ENCODE peak calls at places on chromosomes 12 and 14, in four cellular contexts. O is IMR-90, X is stomach, E is GM12878. Z is an unnamed sample.

GRCh38 chr12:106021516-106021915 is 117.2 kb downstream of the NUAK1 start:
- DNase-seq in X (no peak), O (no peak), E (no peak), Z (no peak)

GRCh38 chr12:47111392-47111778 is 31.6 kb upstream of the AMIGO2 start:
- DNase-seq in O (no peak), X (no peak), E (no peak), Z (no peak)

GRCh38 chr12:12333980-12334709 is 15.9 kb downstream of the MANSC1 start:
- DNase-seq in O (peak; percentile 46), E (peak; percentile 19), X (peak; percentile 65), Z (peak; percentile 84)

GRCh38 chr12:70885952-70886351 is 34.6 kb downstream of the PTPRR start:
- DNase-seq in X (no peak), O (no peak), E (no peak), Z (no peak)

GRCh38 chr12:106357549-106358409 is at the start of gene POLR3B:
- DNase-seq in X (peak; percentile 96), O (peak; percentile 96), E (peak; percentile 74), Z (peak; percentile 97)

GRCh38 chr14:76953196-76953945 is 75.1 kb downstream of the IRF2BPL start:
- DNase-seq in X (peak; percentile 83), E (no peak), O (peak; percentile 68), Z (peak; percentile 79)

GRCh38 chr12:49251357-49251756 is 13.5 kb upstream of the TUBA1C start:
- DNase-seq in O (no peak), E (no peak), X (no peak), Z (no peak)

GRCh38 chr12:130013771-130014484 is 110.1 kb upstream of the TMEM132D start:
- DNase-seq in E (no peak), O (no peak), X (peak; percentile 40), Z (peak; percentile 44)

GRCh38 chr12:41310367-41310766 is 122.2 kb downstream of the PDZRN4 start:
- DNase-seq in E (no peak), X (no peak), O (no peak), Z (no peak)

GRCh38 chr12:76264617-76265016 is 83.6 kb downstream of the BBS10 start:
- DNase-seq in E (no peak), O (peak; percentile 44), X (no peak), Z (no peak)

GRCh38 chr14:73235531-73236155 is 1.7 kb upstream of the PAPLN start:
- DNase-seq in E (no peak), O (no peak), X (no peak), Z (no peak)

GRCh38 chr14:77991128-77991772 is 178.9 kb upstream of the NRXN3 start:
- DNase-seq in X (no peak), O (no peak), E (no peak), Z (peak; percentile 36)

GRCh38 chr14:75884198-75884611 is 97.6 kb downstream of the TGFB3 start:
- DNase-seq in E (no peak), O (peak; percentile 86), X (no peak), Z (no peak)

GRCh38 chr14:89368490-89369477 is 48.2 kb downstream of the FOXN3 start:
- DNase-seq in X (peak; percentile 50), E (no peak), O (no peak), Z (no peak)

GRCh38 chr12:26830358-26830757 is 2.6 kb downstream of the ITPR2 start:
- DNase-seq in E (no peak), O (no peak), X (no peak), Z (peak; percentile 16)

GRCh38 chr12:2311001-2311778 is 258.4 kb downstream of the CACNA1C start:
- DNase-seq in X (no peak), O (peak; percentile 80), E (no peak), Z (no peak)

GRCh38 chr12:77685112-77685511 is 145.6 kb upstream of the NAV3 start:
- DNase-seq in X (peak; percentile 58), E (peak; percentile 7), O (peak; percentile 80), Z (peak; percentile 26)

GRCh38 chr14:45939572-45939971 is 686.6 kb upstream of the MIS18BP1 start:
- DNase-seq in X (no peak), O (no peak), E (no peak), Z (no peak)
- TF ChIP-seq POLR2A in X (no peak), O (no peak), E (no peak), Z (no peak)

GRCh38 chr14:21026251-21026987 is 1.6 kb upstream of the NDRG2 start:
- DNase-seq in E (no peak), O (no peak), X (no peak), Z (no peak)

GRCh38 chr14:21024668-21025373 is at the start of gene NDRG2:
- DNase-seq in O (no peak), X (peak; percentile 90), E (no peak), Z (peak; percentile 52)

GRCh38 chr14:21023817-21024667 is 819 bp downstream of the NDRG2 start:
- DNase-seq in E (no peak), X (peak; percentile 35), O (no peak), Z (no peak)

GRCh38 chr14:21026988-21027315 is 2.1 kb upstream of the NDRG2 start:
- DNase-seq in O (no peak), X (no peak), E (no peak), Z (no peak)

GRCh38 chr14:21025374-21026151 is 702 bp upstream of the NDRG2 start:
- DNase-seq in E (no peak), O (no peak), X (peak; percentile 35), Z (no peak)
- TF ChIP-seq POLR2A in E (no peak), O (no peak), X (no peak), Z (no peak)

DNA sequence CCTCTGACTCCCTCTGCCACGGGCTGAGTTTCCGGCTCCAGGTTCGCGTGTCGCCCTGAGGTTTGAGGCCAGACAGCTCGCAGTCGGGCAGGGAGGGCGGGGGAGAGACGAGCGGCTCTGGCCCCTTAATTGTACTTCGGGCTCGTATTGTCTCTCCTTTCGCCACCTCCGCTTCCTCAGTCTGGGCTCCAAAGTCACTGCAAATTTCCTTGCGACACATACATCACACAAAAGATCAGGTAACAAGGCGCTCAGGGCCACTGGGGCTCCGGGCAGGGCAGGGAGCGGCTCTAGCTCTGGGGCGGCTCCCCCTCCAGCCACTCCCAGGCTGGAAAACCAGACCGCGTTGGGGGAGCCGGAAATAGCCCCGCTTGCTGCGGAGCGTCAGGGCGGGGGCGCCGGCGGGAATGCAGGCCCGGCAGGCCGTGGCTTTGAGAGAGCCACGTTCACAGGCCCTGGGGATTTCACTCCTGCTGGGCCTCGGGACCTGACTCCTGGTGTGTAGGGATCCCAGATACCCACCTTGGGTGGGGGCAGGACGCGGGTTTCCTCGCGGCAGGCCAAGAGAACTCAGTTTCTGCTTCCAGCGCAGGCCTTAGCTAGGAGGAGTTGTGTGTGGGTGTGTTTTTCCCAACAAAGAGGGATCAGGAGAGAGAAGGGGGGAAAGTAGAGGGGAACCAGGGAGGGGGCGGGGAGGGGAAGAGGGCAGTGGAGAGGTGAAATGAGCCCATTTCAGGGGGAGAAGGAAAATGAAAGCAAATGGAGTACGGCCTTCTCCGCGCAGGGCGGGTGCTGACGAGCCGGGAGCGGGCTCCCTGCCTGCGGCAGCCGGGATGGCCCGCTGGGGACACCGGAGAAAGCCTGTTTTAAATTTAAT is 4.4 kb upstream of the HOXC9 start:
- DNase-seq in O (no peak), E (no peak), X (peak; percentile 40), Z (no peak)
- TF ChIP-seq POLR2A in O (no peak), E (no peak), X (no peak), Z (no peak)

GRCh38 chr12:53358836-53359419 is 21.0 kb upstream of the SP1 start:
- DNase-seq in E (no peak), O (no peak), X (no peak), Z (no peak)

GRCh38 chr12:53352331-53353258 is 16.4 kb upstream of the SP7 start:
- DNase-seq in X (peak; percentile 88), O (peak; percentile 83), E (peak; percentile 68), Z (peak; percentile 95)

GRCh38 chr12:53355121-53355520 is 19.0 kb upstream of the SP7 start:
- DNase-seq in O (no peak), E (no peak), X (no peak), Z (no peak)
- TF ChIP-seq POLR2A in O (no peak), E (no peak), X (no peak), Z (no peak)

DNA sequence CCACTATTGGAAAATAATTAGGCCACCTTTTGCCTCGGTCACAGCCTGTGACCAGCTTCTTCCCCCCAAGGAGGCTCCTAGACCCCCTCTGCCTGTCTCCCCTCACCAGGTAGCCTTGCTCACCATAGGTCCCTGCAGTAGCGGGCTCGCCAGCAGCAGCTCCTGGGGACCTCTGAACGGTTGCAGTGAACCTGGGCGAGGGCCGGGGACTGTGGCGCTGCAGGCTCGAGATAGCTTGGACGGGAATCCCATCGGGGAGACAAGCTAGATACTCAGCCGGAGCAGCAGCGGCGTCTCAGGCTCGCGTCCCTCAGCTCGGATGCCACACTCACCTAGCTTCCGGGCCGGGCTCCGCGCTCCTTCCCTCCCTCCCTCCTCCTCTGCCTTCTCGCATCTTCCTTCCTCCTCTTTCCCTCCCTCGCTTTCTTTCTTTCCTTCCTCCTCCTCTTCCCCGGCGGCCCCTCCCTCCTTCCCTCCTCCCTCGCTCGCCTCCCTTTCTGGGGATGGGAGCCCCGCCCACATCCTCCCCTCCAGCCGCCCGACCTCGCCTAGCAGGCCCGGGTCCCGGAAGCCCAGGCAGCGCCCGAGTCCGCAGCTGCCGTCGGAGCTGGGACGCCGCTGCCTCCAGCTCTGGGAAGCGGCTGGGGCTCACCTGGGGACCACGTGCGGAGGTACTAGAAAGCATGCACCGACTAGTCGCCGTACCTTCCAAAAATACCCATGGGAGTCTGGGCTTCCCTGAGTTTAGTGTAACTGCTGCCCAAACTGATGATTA is at the start of gene BMP4:
- DNase-seq in O (peak; percentile 30), E (no peak), X (peak; percentile 76), Z (no peak)
- TF ChIP-seq POLR2A in O (no peak), E (peak; percentile 56), X (no peak), Z (no peak)

GRCh38 chr12:125105600-125105999 is 40.4 kb downstream of the AACS start:
- DNase-seq in E (no peak), O (no peak), X (no peak), Z (no peak)
- TF ChIP-seq POLR2A in E (no peak), O (no peak), X (no peak), Z (no peak)

Z was measured in erythroblast.